ENCODE peak calls at places on chromosomes 13 and 19, in four cellular contexts. L, J, C and R are unnamed samples.

GRCh38 chr13:20197361-20197834 is 4.7 kb upstream of the GJB2 start:
- DNase-seq in C (peak), J (peak), L (no peak), R (peak)

GRCh38 chr13:82933986-82934385 is 948.3 kb downstream of the SLITRK1 start:
- DNase-seq in L (no peak), J (no peak), C (no peak), R (no peak)

GRCh38 chr13:60453490-60453889 is 56.5 kb downstream of the TDRD3 start:
- DNase-seq in C (no peak), L (no peak), J (no peak), R (no peak)

GRCh38 chr13:55087085-55087484 is 2053.6 kb upstream of the PRR20A start:
- DNase-seq in L (no peak), J (no peak), C (no peak), R (no peak)

GRCh38 chr19:41870401-41870873 is 6.6 kb upstream of the CD79A start:
- DNase-seq in L (no peak), C (no peak), J (no peak), R (no peak)

GRCh38 chr13:27961227-27962085 is 7.7 kb downstream of the CDX2 start:
- DNase-seq in J (no peak), C (no peak), L (peak), R (peak)

GRCh38 chr13:44765076-44765475 is 188.9 kb upstream of the TSC22D1 start:
- DNase-seq in L (no peak), C (no peak), J (no peak), R (peak)

GRCh38 chr13:32001392-32001768 is 30.2 kb upstream of the FRY start:
- DNase-seq in J (peak), L (peak), C (peak), R (peak)

GRCh38 chr13:92463134-92463533 is 763.5 kb upstream of the GPC6 start:
- DNase-seq in C (no peak), J (no peak), L (no peak), R (no peak)

GRCh38 chr13:44680746-44681355 is 104.7 kb upstream of the TSC22D1 start:
- DNase-seq in C (no peak), J (no peak), L (no peak), R (no peak)

GRCh38 chr13:99265823-99266426 is 7.7 kb upstream of the GPR18 start:
- DNase-seq in C (peak), L (no peak), J (peak), R (peak)

GRCh38 chr19:44093931-44094765 is at the start of gene ZNF224:
- DNase-seq in J (peak), L (peak), C (peak), R (peak)

GRCh38 chr13:107342747-107343146 is 774.8 kb upstream of the ARGLU1 start:
- DNase-seq in C (no peak), L (no peak), J (no peak), R (no peak)

GRCh38 chr19:47044946-47045866 is 3.2 kb downstream of the TMEM160 start:
- DNase-seq in L (no peak), C (no peak), J (no peak), R (no peak)

GRCh38 chr13:60396783-60397692 is at the start of gene TDRD3:
- DNase-seq in J (peak), C (peak), L (peak), R (peak)

GRCh38 chr19:41706741-41707501 is 1.5 kb upstream of the CEACAM5 start:
- DNase-seq in J (peak), L (peak), C (peak), R (peak)

GRCh38 chr13:71754407-71754974 is 112.5 kb downstream of the DACH1 start:
- DNase-seq in C (no peak), J (no peak), L (no peak), R (no peak)

GRCh38 chr13:110341445-110342247 is 34.6 kb downstream of the COL4A2 start:
- DNase-seq in L (no peak), J (no peak), C (no peak), R (no peak)

GRCh38 chr13:78160793-78161192 is 242.2 kb upstream of the EDNRB start:
- DNase-seq in J (no peak), C (no peak), L (no peak), R (no peak)

GRCh38 chr19:51030631-51031030 is 4.2 kb downstream of the KLK12 start:
- DNase-seq in J (no peak), L (no peak), C (no peak), R (no peak)

GRCh38 chr19:13902993-13903555 is 2.8 kb downstream of the BRME1 start:
- DNase-seq in L (no peak), J (peak), C (no peak), R (no peak)

GRCh38 chr13:25967144-25967543 is 84.7 kb downstream of the SHISA2 start:
- DNase-seq in C (no peak), J (no peak), L (no peak), R (no peak)

GRCh38 chr13:25961294-25961693 is 90.5 kb downstream of the SHISA2 start:
- DNase-seq in C (no peak), L (no peak), J (no peak), R (no peak)

GRCh38 chr13:25965596-25965995 is 86.2 kb downstream of the SHISA2 start:
- DNase-seq in L (no peak), C (no peak), J (no peak), R (no peak)

GRCh38 chr13:25966086-25966485 is 85.7 kb downstream of the SHISA2 start:
- DNase-seq in L (no peak), C (no peak), J (peak), R (no peak)

GRCh38 chr13:25963681-25964080 is 88.1 kb downstream of the SHISA2 start:
- DNase-seq in C (no peak), J (no peak), L (no peak), R (no peak)
- TF ChIP-seq NR3C1 in C (no peak), J (no peak), L (no peak), R (no peak)

DNA sequence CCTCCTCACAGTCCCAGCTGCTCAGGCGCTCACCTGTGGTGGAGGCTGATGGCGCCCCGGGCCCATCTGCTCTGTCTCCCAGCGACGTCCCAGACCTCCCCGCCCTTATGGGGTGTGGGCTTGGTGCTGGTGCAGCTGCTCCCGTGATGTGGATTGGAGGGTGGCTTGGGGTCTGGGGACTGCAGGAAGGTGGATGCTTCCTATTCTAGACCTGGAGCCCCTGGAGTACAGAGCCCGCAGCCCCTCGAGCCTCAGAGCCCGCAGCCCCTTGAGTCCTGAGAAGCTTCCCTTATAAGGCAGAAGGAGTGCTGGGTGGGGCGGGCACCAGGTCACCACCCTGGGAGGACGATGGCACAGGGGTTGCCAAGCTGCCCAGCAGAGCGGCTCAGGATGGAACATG is 31.6 kb downstream of the DOT1L start:
- DNase-seq in J (no peak), C (no peak), L (no peak), R (no peak)
- TF ChIP-seq NR3C1 in J (no peak), C (no peak), L (no peak), R (no peak)

GRCh38 chr19:55253264-55253663 is 5.6 kb downstream of the PPP6R1 start:
- DNase-seq in J (no peak), L (no peak), C (no peak), R (no peak)

GRCh38 chr19:55250262-55251036 is 8.4 kb downstream of the PPP6R1 start:
- DNase-seq in C (no peak), L (no peak), J (no peak), R (no peak)

GRCh38 chr19:55252760-55253159 is 6.1 kb downstream of the PPP6R1 start:
- DNase-seq in J (no peak), C (no peak), L (no peak), R (no peak)

GRCh38 chr19:55249841-55250240 is 9.0 kb downstream of the PPP6R1 start:
- DNase-seq in L (no peak), C (no peak), J (no peak), R (no peak)

DNA sequence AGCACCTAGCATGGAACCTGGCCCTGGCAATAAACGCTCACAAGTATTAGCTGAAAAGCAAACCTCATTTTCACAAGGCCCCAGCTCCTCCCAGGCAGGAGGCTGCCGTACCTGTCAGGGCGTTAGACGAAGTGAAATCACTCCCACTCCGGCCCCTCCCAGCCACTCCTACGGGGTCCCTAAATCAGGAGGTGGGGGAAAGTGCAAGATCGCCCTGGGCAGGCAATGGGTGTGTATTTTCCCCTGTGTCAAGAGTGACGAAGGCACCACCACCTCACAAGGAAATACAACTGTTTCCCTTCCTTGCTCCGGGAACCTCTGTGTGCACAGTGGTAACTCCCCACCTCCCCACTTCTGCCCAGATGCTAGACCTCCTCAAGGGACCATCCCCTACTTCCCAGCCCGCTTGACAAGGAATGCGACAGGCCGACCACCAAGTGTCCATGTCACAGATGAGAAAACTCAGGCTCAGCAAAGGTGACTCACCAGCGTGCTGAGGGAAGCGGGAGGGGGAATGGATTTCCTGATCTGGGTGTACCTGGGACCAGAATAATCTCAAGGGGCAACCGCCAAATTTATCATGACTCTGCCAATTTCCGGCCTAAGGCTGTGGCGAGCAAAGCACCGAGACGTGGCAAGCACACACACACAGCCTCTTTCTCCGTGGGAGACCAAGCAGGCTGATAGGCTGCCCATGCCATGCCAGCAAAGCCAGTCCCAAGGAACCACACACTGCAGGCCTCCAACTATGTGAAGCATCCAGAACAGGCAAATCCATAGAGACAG is 7.3 kb downstream of the PPP6R1 start:
- DNase-seq in C (no peak), J (no peak), L (no peak), R (no peak)
- TF ChIP-seq NR3C1 in C (no peak), J (no peak), L (no peak), R (no peak)

GRCh38 chr13:23433171-23434153 is at the start of gene SACS:
- DNase-seq in J (no peak), L (peak), C (peak), R (no peak)
- TF ChIP-seq NR3C1 in J (no peak), L (no peak), C (no peak), R (no peak)

DNA sequence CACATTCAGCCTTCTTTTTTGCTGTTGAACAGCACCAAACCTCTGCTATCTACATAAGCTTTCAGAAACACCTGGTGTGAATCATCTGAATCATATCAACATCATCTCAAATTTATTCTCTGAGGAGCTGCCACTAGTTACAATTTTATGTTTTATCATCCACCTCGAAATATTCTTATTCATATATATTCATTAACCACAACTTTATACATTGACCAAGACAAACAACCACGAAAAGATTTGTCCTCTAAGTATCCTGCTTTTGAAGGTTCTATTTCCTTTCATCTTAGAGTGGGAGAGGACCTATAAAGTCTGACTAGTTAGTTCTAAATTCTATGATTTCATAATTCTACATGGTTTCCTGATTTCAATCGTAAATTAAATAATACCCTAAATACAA is 18.9 kb downstream of the ESD start:
- DNase-seq in L (no peak), C (no peak), J (no peak), R (no peak)
- TF ChIP-seq NR3C1 in L (no peak), C (no peak), J (no peak), R (no peak)

GRCh38 chr13:101698400-101698799 is 245.9 kb downstream of the ITGBL1 start:
- DNase-seq in L (no peak), J (no peak), C (no peak), R (no peak)

GRCh38 chr13:101703081-101703480 is 250.6 kb downstream of the ITGBL1 start:
- DNase-seq in C (no peak), J (no peak), L (no peak), R (no peak)

GRCh38 chr13:101703838-101704237 is 251.4 kb downstream of the ITGBL1 start:
- DNase-seq in J (no peak), C (no peak), L (no peak), R (no peak)

GRCh38 chr13:101695870-101696516 is 243.5 kb downstream of the ITGBL1 start:
- DNase-seq in L (no peak), J (no peak), C (no peak), R (no peak)

DNA sequence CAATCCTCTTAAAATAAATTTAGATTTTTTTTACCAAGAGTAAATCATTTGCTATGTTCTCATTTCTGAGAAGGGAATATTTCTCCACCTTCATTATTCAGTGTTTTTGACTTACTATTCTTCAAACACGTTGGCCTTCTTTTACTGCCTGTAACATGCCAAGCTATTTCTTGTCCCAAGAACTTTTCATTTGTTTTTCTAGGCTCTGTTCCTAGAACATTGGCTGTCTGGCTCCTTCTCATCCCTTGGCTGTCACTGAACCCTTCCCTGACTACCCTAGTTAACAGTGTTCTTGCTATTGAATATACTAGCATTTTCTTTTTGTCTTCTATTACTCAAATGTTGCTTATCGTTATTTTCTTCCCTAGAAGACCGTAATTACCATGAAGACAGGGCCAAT is 248.1 kb downstream of the ITGBL1 start:
- DNase-seq in C (no peak), L (no peak), J (no peak), R (no peak)
- TF ChIP-seq NR3C1 in C (no peak), L (no peak), J (no peak), R (no peak)

DNA sequence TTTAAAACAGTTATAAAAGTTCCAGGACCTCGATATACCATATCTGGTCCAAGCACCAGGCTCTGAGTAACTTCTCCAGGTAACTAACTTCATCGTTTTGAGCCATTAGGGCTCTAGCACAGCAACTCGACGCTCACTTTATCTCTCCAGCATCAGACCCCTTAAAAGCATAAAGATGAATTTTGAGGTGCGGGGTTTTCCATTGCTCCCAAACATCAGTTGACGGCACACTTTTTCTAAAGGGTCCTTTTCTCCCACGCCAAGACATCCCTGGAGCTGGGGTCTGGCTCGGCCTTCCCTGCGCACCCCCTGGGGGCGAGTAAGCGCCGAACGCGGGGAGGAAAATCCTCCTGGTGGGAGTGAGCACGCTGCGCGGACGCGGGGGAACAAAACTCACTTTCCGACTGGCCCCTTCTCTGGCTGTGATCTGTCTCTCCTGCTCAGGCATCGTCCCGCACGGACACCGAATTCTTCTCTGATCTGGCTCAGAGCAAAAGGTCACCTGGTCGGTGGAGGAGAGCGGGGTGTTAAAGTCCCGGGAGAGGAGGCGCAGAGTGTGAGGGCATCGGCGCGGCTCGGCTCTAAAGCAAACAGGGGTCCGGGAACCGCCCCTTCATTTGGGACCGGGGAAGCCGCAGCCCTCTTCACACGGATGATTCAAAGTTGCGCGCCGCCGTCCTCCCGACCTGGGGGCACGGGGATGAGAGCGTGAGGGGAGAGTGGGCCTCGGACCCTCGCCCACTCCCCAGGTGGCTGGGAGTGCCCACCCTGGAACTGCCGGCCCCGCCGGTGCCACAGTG is at the start of gene ATP7B:
- DNase-seq in L (peak), J (peak), C (peak), R (peak)
- TF ChIP-seq NR3C1 in L (no peak), J (no peak), C (no peak), R (no peak)

GRCh38 chr13:104593251-104593576 is 1527.0 kb upstream of the SLC10A2 start:
- DNase-seq in J (no peak), L (no peak), C (no peak), R (no peak)

GRCh38 chr13:104593693-104594092 is 1527.5 kb upstream of the SLC10A2 start:
- DNase-seq in L (no peak), J (no peak), C (no peak), R (no peak)

GRCh38 chr13:104594801-104595200 is 1528.6 kb upstream of the SLC10A2 start:
- DNase-seq in L (no peak), J (no peak), C (no peak), R (no peak)

GRCh38 chr13:104592127-104592526 is 1525.9 kb upstream of the SLC10A2 start:
- DNase-seq in L (no peak), C (no peak), J (no peak), R (no peak)

GRCh38 chr13:104592545-104593250 is 1526.5 kb upstream of the SLC10A2 start:
- DNase-seq in L (no peak), J (no peak), C (no peak), R (no peak)
- TF ChIP-seq NR3C1 in L (no peak), J (no peak), C (no peak), R (no peak)

DNA sequence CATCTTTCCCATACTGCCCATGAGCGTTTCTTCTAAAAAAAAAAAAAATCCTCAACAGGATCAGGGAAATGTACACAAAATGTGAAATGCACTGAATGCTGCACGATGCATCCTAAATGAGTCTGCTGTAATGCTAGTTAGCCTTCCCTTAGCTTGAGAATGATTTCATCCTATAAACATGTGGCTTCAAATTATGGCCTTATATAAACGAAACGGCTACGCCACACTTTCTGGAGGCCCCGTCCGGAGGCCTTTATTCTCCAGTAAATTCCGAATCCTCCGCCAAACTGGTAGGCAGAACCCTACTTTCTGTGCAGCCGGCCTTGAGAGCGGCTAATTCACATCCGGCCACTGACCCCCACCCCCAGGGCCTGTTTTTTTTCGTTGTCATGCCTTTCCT is 13.7 kb downstream of the MYO9B start:
- DNase-seq in J (no peak), C (no peak), L (no peak), R (no peak)
- TF ChIP-seq NR3C1 in J (no peak), C (no peak), L (no peak), R (no peak)